ENCODE peak calls at places on chromosomes 4 and X, in six cellular contexts. C is adrenal gland; D is PC-3; W is CD8-positive, alpha-beta T cell; L is HepG2; V is uterus. N is an unnamed sample.

GRCh38 chrX:149961572-149961971 is 23.3 kb upstream of the EOLA2 start:
- DNase-seq in W (no peak), D (no peak), L (no peak), C (no peak), V (no peak), N (no peak)

GRCh38 chr4:111821342-111821741 is 323.9 kb upstream of the FAM241A start:
- DNase-seq in D (no peak), L (no peak), W (no peak), V (no peak), C (no peak), N (no peak)

GRCh38 chr4:71860643-71861042 is 76.8 kb upstream of the GC start:
- DNase-seq in D (peak; percentile 48), L (peak; percentile 1), W (no peak), V (no peak), C (no peak), N (no peak)

GRCh38 chr4:107718351-107718965 is 1.6 kb downstream of the PAPSS1 start:
- DNase-seq in D (peak; percentile 70), W (no peak), C (no peak), V (no peak), L (no peak), N (no peak)

GRCh38 chr4:7964890-7965662 is 25.4 kb upstream of the AFAP1 start:
- DNase-seq in L (no peak), W (no peak), V (peak; percentile 86), C (no peak), D (peak; percentile 44), N (no peak)

GRCh38 chr4:80202190-80202711 is 4.9 kb downstream of the PRDM8 start:
- DNase-seq in L (no peak), C (peak; percentile 73), W (peak; percentile 65), D (peak; percentile 32), V (peak; percentile 85), N (peak; percentile 93)

GRCh38 chr4:32697281-32697814 is 1977.2 kb downstream of the PCDH7 start:
- DNase-seq in W (no peak), L (no peak), D (no peak), V (no peak), C (no peak), N (no peak)

GRCh38 chr4:145937021-145937861 is 1.4 kb downstream of the ZNF827 start:
- DNase-seq in L (no peak), C (peak; percentile 80), V (peak; percentile 74), W (peak; percentile 33), D (peak; percentile 56), N (peak; percentile 87)

GRCh38 chrX:124033821-124034220 is 72.3 kb downstream of the STAG2 start:
- DNase-seq in W (no peak), L (no peak), V (no peak), D (peak; percentile 68), C (no peak), N (no peak)

GRCh38 chrX:38437093-38437492 is 84.7 kb downstream of the OTC start:
- DNase-seq in L (no peak), W (no peak), V (no peak), C (no peak), D (peak; percentile 2), N (no peak)

GRCh38 chrX:113828470-113828869 is 755.4 kb upstream of the HTR2C start:
- DNase-seq in V (no peak), L (no peak), D (no peak), C (no peak), W (no peak), N (no peak)

GRCh38 chrX:40646489-40647306 is 663 bp downstream of the CXorf38 start:
- DNase-seq in W (no peak), L (no peak), V (peak; percentile 28), C (peak; percentile 49), D (peak; percentile 33), N (peak; percentile 64)

GRCh38 chrX:72238721-72239475 is at the start of gene ERCC6L:
- DNase-seq in W (peak; percentile 71), C (peak; percentile 89), L (peak; percentile 70), D (peak; percentile 92), V (peak; percentile 81), N (peak; percentile 89)

GRCh38 chr4:21697583-21697982 is 251.0 kb downstream of the KCNIP4 start:
- DNase-seq in D (peak; percentile 65), L (no peak), V (no peak), C (peak; percentile 32), W (no peak), N (no peak)

GRCh38 chr4:109559625-109559982 is 442 bp upstream of the MCUB start:
- DNase-seq in V (peak; percentile 29), W (peak; percentile 19), C (peak; percentile 11), L (no peak), D (no peak), N (peak; percentile 32)

GRCh38 chrX:104270916-104271512 is 16.3 kb upstream of the ESX1 start:
- DNase-seq in D (peak; percentile 82), V (peak; percentile 29), C (peak; percentile 52), W (peak; percentile 1), L (peak; percentile 1), N (no peak)

GRCh38 chr4:140372607-140373327 is 679 bp upstream of the SCOC start:
- DNase-seq in W (no peak), L (peak; percentile 16), D (peak; percentile 4), V (no peak), C (peak; percentile 11), N (peak; percentile 33)

GRCh38 chr4:145937990-145938611 is 522 bp downstream of the ZNF827 start:
- DNase-seq in V (peak; percentile 21), D (peak; percentile 35), C (peak; percentile 36), W (peak; percentile 20), L (no peak), N (peak; percentile 61)

GRCh38 chr4:103786014-103786413 is 66.2 kb upstream of the TACR3 start:
- DNase-seq in D (peak; percentile 63), V (no peak), W (no peak), C (no peak), L (peak; percentile 64), N (no peak)

GRCh38 chr4:95155759-95156451 is 392.9 kb downstream of the UNC5C start:
- DNase-seq in L (peak; percentile 13), V (no peak), W (no peak), C (no peak), D (peak; percentile 54), N (no peak)

GRCh38 chrX:150037041-150037440 is 98.8 kb upstream of the EOLA2 start:
- DNase-seq in D (peak; percentile 24), V (no peak), W (no peak), C (no peak), L (peak; percentile 35), N (no peak)

GRCh38 chrX:152946681-152947080 is 47.2 kb downstream of the PNMA5 start:
- DNase-seq in W (no peak), C (peak; percentile 3), L (no peak), V (no peak), D (no peak), N (no peak)

GRCh38 chrX:7568597-7568996 is 274.4 kb upstream of the VCX start:
- DNase-seq in V (no peak), L (no peak), D (no peak), C (no peak), W (no peak), N (no peak)

GRCh38 chrX:19602866-19603620 is 87.7 kb upstream of the MAP3K15 start:
- DNase-seq in D (peak; percentile 82), C (peak; percentile 57), L (no peak), W (no peak), V (no peak), N (no peak)

GRCh38 chr4:79597266-79597665 is 189.2 kb upstream of the GK2 start:
- DNase-seq in W (no peak), V (no peak), L (no peak), D (no peak), C (no peak), N (no peak)

GRCh38 chrX:94831364-94831763 is 1157.4 kb downstream of the FAM133A start:
- DNase-seq in V (no peak), D (peak; percentile 35), L (no peak), W (no peak), C (no peak), N (no peak)

GRCh38 chr4:44487341-44487740 is 38.7 kb upstream of the KCTD8 start:
- DNase-seq in V (no peak), D (peak; percentile 73), C (no peak), W (no peak), L (no peak), N (no peak)

DNA sequence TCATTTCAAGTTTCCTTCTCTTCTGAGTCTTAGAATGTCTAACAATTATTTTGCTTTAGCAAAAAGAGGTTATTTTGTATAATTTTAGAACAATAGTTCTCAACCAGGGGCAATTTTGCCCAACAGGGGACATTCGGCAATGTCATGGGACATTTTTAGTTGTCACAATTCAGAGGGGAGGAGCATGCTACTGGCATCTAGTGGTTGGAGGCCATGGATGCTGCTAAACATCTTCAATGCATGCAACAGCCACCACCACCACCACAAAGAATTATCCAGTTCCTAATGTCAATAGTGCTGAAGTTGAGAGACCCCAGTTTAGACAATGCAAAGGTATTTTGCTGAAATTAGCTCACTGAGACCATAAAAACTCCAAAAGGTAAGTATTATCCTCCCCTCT is 122.5 kb downstream of the ARHGAP6 start:
- DNase-seq in L (no peak), C (no peak), D (no peak), W (no peak), V (no peak), N (no peak)
- H3K27me3 ChIP-seq in L (no peaks in the 10 kb centered on the region), C (peaks cover 9% of the 10 kb centered on the region), D (no peaks in the 10 kb centered on the region), W (no peaks in the 10 kb centered on the region), V (no peaks in the 10 kb centered on the region), N (no peaks in the 10 kb centered on the region)

DNA sequence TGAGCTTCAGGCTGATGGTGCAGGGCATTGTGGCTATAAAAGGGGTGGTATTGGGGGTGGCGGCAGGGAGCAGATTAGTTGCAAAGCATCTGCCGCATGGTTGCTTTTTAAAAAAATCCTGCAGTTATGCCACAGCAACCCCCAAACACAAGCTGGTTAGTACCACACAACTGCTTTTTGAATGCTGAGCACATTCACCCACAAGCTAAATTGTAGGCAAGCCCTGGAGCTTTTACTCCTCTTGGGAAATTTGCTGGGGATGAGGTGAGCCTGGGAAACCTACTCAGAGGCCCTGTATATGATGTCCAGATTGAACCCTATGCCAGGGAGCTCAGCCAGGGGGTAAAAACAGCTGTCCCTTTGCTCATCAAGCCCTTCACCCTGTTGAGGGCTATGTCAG is 33.8 kb upstream of the TRIM2 start:
- DNase-seq in W (no peak), C (no peak), V (no peak), D (no peak), L (no peak), N (no peak)
- TF ChIP-seq CTCF in W (no peak), C (no peak), V (no peak), D (no peak), L (no peak), N (no peak)

DNA sequence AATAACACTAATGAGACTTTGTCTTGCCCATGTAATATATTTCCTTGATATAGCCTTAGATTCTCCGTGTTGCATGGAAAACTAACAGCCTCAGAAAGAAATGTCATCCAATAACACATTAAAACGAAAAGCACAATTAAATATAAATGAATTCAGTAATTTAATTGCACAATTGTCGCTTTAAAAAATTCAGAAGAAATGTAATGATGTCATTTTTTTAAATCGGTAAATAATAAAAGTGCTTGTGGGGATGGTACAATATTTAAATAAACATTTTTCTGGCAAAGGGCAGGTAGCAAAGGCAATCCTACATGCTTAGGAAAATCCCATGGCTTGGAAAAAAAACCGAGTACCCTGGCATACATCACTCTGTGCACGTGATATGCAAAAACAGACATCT is 225.3 kb upstream of the PPARGC1A start:
- DNase-seq in W (no peak), D (no peak), C (no peak), L (no peak), V (no peak), N (no peak)
- H3K4me1 ChIP-seq in W (no peaks in the 10 kb centered on the region), D (no peaks in the 10 kb centered on the region), C (no peaks in the 10 kb centered on the region), L (no peaks in the 10 kb centered on the region), V (no peaks in the 10 kb centered on the region), N (no peaks in the 10 kb centered on the region)

DNA sequence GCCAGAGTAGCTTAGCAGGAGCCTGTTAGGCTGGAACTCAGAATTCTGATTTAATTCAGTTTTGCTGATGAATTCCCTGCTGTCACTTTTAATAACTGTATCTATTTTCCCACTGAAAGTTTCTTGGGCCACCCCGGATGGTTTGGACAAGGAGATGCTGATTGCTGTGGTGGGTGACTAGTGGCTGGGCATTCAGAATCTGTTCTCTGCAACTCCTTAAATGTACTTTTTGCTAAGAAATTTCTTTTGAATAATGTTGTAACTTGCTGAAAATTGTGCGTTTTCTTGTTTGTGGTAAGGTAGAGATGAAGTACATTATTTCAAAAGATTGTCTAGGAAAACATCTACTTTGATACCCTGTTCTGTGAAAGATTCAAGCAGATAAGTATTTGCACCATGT is 2.4 kb downstream of the TLL1 start:
- DNase-seq in L (no peak), W (no peak), D (no peak), V (no peak), C (no peak), N (no peak)
- H3K27me3 ChIP-seq in L (peaks cover 27% of the 10 kb centered on the region), W (peaks cover 4% of the 10 kb centered on the region), D (no peaks in the 10 kb centered on the region), V (no peaks in the 10 kb centered on the region), C (peaks cover 23% of the 10 kb centered on the region), N (peaks cover 8% of the 10 kb centered on the region)